ENCODE peak calls at places on chromosome 16, in four cellular contexts. D is tibial artery, R is mesendoderm, M is HS-5. P is an unnamed sample.
A peak's percentile ranks its signal among the peaks of the same experiment; 100 is the strongest.

GRCh38 chr16:71383054-71383773 is 24.7 kb downstream of the CALB2 start:
- DNase-seq in M (no peak), R (peak; percentile 84), D (no peak), P (no peak)

GRCh38 chr16:21159281-21159951 is 942 bp downstream of the LDAF1 start:
- DNase-seq in R (peak; percentile 68), D (peak; percentile 82), M (no peak), P (no peak)

GRCh38 chr16:3149630-3150345 is 15.0 kb downstream of the ZNF213 start:
- DNase-seq in D (peak; percentile 82), M (no peak), R (peak; percentile 81), P (no peak)

GRCh38 chr16:4882633-4883285 is 35.5 kb downstream of the UBN1 start:
- DNase-seq in M (no peak), D (no peak), R (no peak), P (no peak)

GRCh38 chr16:66423177-66423576 is 3.9 kb upstream of the BEAN1 start:
- DNase-seq in R (no peak), M (no peak), D (no peak), P (no peak)

GRCh38 chr16:72099377-72099818 is 5.8 kb downstream of the DHX38 start:
- DNase-seq in D (no peak), M (no peak), R (peak; percentile 82), P (no peak)

GRCh38 chr16:27906883-27907282 is 156.6 kb downstream of the GSG1L start:
- DNase-seq in M (no peak), D (no peak), R (peak; percentile 8), P (no peak)

GRCh38 chr16:87332150-87332549 is 15.0 kb upstream of the C16orf95 start:
- DNase-seq in M (no peak), R (no peak), D (no peak), P (no peak)

GRCh38 chr16:12303649-12304048 is 327.1 kb downstream of the SNX29 start:
- DNase-seq in R (no peak), M (no peak), D (no peak), P (no peak)

GRCh38 chr16:4016648-4017047 is 99.6 kb downstream of the ADCY9 start:
- DNase-seq in D (no peak), R (no peak), M (peak; percentile 22), P (no peak)

P was measured in ascending aorta.